ENCODE peak calls at places on chromosomes 1 and 21, in four cellular contexts. A is GM04503, D is endothelial cell, W is amygdala. F is an unnamed sample.
A peak's percentile ranks its signal among the peaks of the same experiment; 100 is the strongest.

GRCh38 chr1:33348194-33348593 is 27.3 kb upstream of the A3GALT2 start:
- DNase-seq in A (no peak), D (no peak), W (no peak), F (no peak)

GRCh38 chr1:115807723-115808122 is 33.2 kb downstream of the NHLH2 start:
- DNase-seq in W (no peak), D (peak; percentile 67), A (peak; percentile 13), F (peak; percentile 66)

GRCh38 chr1:158112994-158113758 is 67.5 kb upstream of the CD1D start:
- DNase-seq in W (no peak), A (no peak), D (peak; percentile 70), F (peak; percentile 77)

GRCh38 chr1:6003568-6004411 is 11.6 kb upstream of the NPHP4 start:
- DNase-seq in W (no peak), D (no peak), A (no peak), F (peak; percentile 95)

GRCh38 chr1:199551967-199552565 is 475.4 kb upstream of the NR5A2 start:
- DNase-seq in A (peak; percentile 12), D (peak; percentile 60), W (no peak), F (peak; percentile 73)

GRCh38 chr21:45335761-45336534 is 48.3 kb upstream of the POFUT2 start:
- DNase-seq in D (no peak), W (no peak), A (no peak), F (no peak)

GRCh38 chr1:51168946-51169345 is 66.9 kb downstream of the C1orf185 start:
- DNase-seq in W (no peak), D (no peak), A (no peak), F (no peak)

GRCh38 chr1:170863600-170863999 is 71.7 kb upstream of the MROH9 start:
- DNase-seq in D (no peak), W (no peak), A (no peak), F (no peak)

GRCh38 chr1:21280011-21280471 is 10.2 kb downstream of the ECE1 start:
- DNase-seq in D (peak; percentile 62), A (no peak), W (no peak), F (no peak)

GRCh38 chr1:110012100-110012499 is 22.3 kb upstream of the STRIP1 start:
- DNase-seq in W (no peak), D (no peak), A (no peak), F (no peak)

GRCh38 chr1:8598060-8598724 is 219.2 kb downstream of the RERE start:
- DNase-seq in W (peak; percentile 44), A (no peak), D (peak; percentile 34), F (no peak)

GRCh38 chr21:35217504-35218060 is 168.5 kb upstream of the RUNX1 start:
- DNase-seq in D (no peak), A (peak; percentile 88), W (no peak), F (no peak)

GRCh38 chr1:232553050-232553754 is 76.7 kb downstream of the SIPA1L2 start:
- DNase-seq in W (no peak), A (no peak), D (peak; percentile 22), F (no peak)

GRCh38 chr1:101136739-101137138 is 100.1 kb upstream of the S1PR1 start:
- DNase-seq in D (no peak), A (no peak), W (no peak), F (peak; percentile 16)

GRCh38 chr21:22020221-22020620 is 1022.0 kb downstream of the NCAM2 start:
- DNase-seq in A (no peak), W (no peak), D (no peak), F (no peak)

F was measured in HAP-1.